ENCODE peak calls at places on chromosomes 4 and X, in five cellular contexts. One of them, this sample, is unnamed.

GRCh38 chrX:139200793-139201192 is 329.7 kb upstream of the F9 start:
- DNase-seq in vagina: no peak
- DNase-seq in adrenal gland: no peak
- DNase-seq in Peyer's patch: no peak
- DNase-seq in H54: no peak
- DNase-seq in this sample: no peak

GRCh38 chr4:112910109-112910736 is 139.2 kb upstream of the ANK2 start:
- DNase-seq in Peyer's patch: no peak
- DNase-seq in vagina: no peak
- DNase-seq in adrenal gland: peak; percentile 14
- DNase-seq in H54: no peak
- DNase-seq in this sample: no peak

GRCh38 chr4:26896636-26897035 is 36.0 kb downstream of the STIM2 start:
- DNase-seq in H54: no peak
- DNase-seq in adrenal gland: no peak
- DNase-seq in Peyer's patch: no peak
- DNase-seq in vagina: no peak
- DNase-seq in this sample: no peak

GRCh38 chr4:104901438-104901837 is 245.2 kb upstream of the TET2 start:
- DNase-seq in adrenal gland: no peak
- DNase-seq in H54: no peak
- DNase-seq in Peyer's patch: no peak
- DNase-seq in vagina: no peak
- DNase-seq in this sample: no peak

GRCh38 chr4:173088144-173088543 is 80.5 kb upstream of the GALNT7 start:
- DNase-seq in adrenal gland: no peak
- DNase-seq in H54: no peak
- DNase-seq in vagina: no peak
- DNase-seq in Peyer's patch: no peak
- DNase-seq in this sample: no peak

GRCh38 chr4:94995684-94996394 is 238.1 kb downstream of the BMPR1B start:
- DNase-seq in adrenal gland: peak; percentile 47
- DNase-seq in H54: no peak
- DNase-seq in vagina: no peak
- DNase-seq in Peyer's patch: no peak
- DNase-seq in this sample: no peak

GRCh38 chr4:76736434-76736833 is 161.5 kb downstream of the SOWAHB start:
- DNase-seq in vagina: no peak
- DNase-seq in adrenal gland: no peak
- DNase-seq in Peyer's patch: no peak
- DNase-seq in H54: no peak
- DNase-seq in this sample: no peak

GRCh38 chrX:9665113-9665512 is 100.5 kb downstream of the GPR143 start:
- DNase-seq in Peyer's patch: no peak
- DNase-seq in H54: no peak
- DNase-seq in vagina: no peak
- DNase-seq in adrenal gland: no peak
- DNase-seq in this sample: no peak

GRCh38 chr4:164009435-164009834 is 514.9 kb downstream of the TMA16 start:
- DNase-seq in H54: no peak
- DNase-seq in vagina: no peak
- DNase-seq in adrenal gland: no peak
- DNase-seq in Peyer's patch: no peak
- DNase-seq in this sample: no peak

GRCh38 chr4:150679018-150679766 is 97.2 kb downstream of the MAB21L2 start:
- DNase-seq in Peyer's patch: no peak
- DNase-seq in vagina: no peak
- DNase-seq in H54: no peak
- DNase-seq in adrenal gland: no peak
- DNase-seq in this sample: no peak

GRCh38 chr4:42708625-42709024 is 51.7 kb upstream of the ATP8A1 start:
- DNase-seq in vagina: no peak
- DNase-seq in H54: no peak
- DNase-seq in adrenal gland: no peak
- DNase-seq in Peyer's patch: no peak
- DNase-seq in this sample: no peak

GRCh38 chrX:13013353-13014110 is 30.9 kb downstream of the FAM9C start:
- DNase-seq in vagina: no peak
- DNase-seq in adrenal gland: peak; percentile 34
- DNase-seq in H54: no peak
- DNase-seq in Peyer's patch: peak; percentile 66
- DNase-seq in this sample: no peak

GRCh38 chr4:84051728-84052127 is 447.4 kb downstream of the NKX6-1 start:
- DNase-seq in Peyer's patch: no peak
- DNase-seq in adrenal gland: no peak
- DNase-seq in H54: no peak
- DNase-seq in vagina: no peak
- DNase-seq in this sample: no peak

GRCh38 chr4:10031663-10032590 is 10.6 kb upstream of the SLC2A9 start:
- DNase-seq in Peyer's patch: no peak
- DNase-seq in adrenal gland: peak; percentile 36
- DNase-seq in vagina: no peak
- DNase-seq in H54: no peak
- DNase-seq in this sample: no peak

GRCh38 chr4:15476396-15476795 is 6.7 kb downstream of the CC2D2A start:
- DNase-seq in adrenal gland: no peak
- DNase-seq in Peyer's patch: no peak
- DNase-seq in vagina: no peak
- DNase-seq in H54: no peak
- DNase-seq in this sample: no peak

GRCh38 chrX:8607326-8607725 is 124.6 kb downstream of the ANOS1 start:
- DNase-seq in adrenal gland: no peak
- DNase-seq in vagina: no peak
- DNase-seq in H54: no peak
- DNase-seq in Peyer's patch: no peak
- DNase-seq in this sample: no peak

GRCh38 chr4:182113774-182114173 is 129.4 kb upstream of the TENM3 start:
- DNase-seq in vagina: no peak
- DNase-seq in H54: no peak
- DNase-seq in adrenal gland: no peak
- DNase-seq in Peyer's patch: no peak
- DNase-seq in this sample: no peak

GRCh38 chr4:128558896-128559669 is 250.4 kb upstream of the JADE1 start:
- DNase-seq in H54: no peak
- DNase-seq in adrenal gland: no peak
- DNase-seq in Peyer's patch: no peak
- DNase-seq in vagina: no peak
- DNase-seq in this sample: no peak

GRCh38 chr4:14336656-14337055 is 665.6 kb upstream of the CPEB2 start:
- DNase-seq in vagina: no peak
- DNase-seq in adrenal gland: no peak
- DNase-seq in Peyer's patch: no peak
- DNase-seq in H54: no peak
- DNase-seq in this sample: no peak

GRCh38 chr4:107757860-107758476 is 37.9 kb upstream of the PAPSS1 start:
- DNase-seq in H54: no peak
- DNase-seq in vagina: no peak
- DNase-seq in adrenal gland: no peak
- DNase-seq in Peyer's patch: no peak
- DNase-seq in this sample: no peak

GRCh38 chr4:37651781-37652377 is 34.3 kb downstream of the RELL1 start:
- DNase-seq in adrenal gland: no peak
- DNase-seq in vagina: no peak
- DNase-seq in Peyer's patch: no peak
- DNase-seq in H54: no peak
- DNase-seq in this sample: no peak

GRCh38 chr4:97235516-97235915 is 907.8 kb downstream of the STPG2 start:
- DNase-seq in H54: no peak
- DNase-seq in vagina: no peak
- DNase-seq in Peyer's patch: no peak
- DNase-seq in adrenal gland: no peak
- DNase-seq in this sample: no peak

GRCh38 chr4:82421796-82422560 is 8.3 kb downstream of the HNRNPDL start:
- DNase-seq in vagina: no peak
- DNase-seq in adrenal gland: no peak
- DNase-seq in Peyer's patch: no peak
- DNase-seq in H54: no peak
- DNase-seq in this sample: no peak
- TF ChIP-seq POLR2A in vagina: no peak
- TF ChIP-seq POLR2A in adrenal gland: no peak
- TF ChIP-seq POLR2A in Peyer's patch: no peak
- TF ChIP-seq POLR2A in H54: no peak
- TF ChIP-seq POLR2A in this sample: peak; percentile 86

DNA sequence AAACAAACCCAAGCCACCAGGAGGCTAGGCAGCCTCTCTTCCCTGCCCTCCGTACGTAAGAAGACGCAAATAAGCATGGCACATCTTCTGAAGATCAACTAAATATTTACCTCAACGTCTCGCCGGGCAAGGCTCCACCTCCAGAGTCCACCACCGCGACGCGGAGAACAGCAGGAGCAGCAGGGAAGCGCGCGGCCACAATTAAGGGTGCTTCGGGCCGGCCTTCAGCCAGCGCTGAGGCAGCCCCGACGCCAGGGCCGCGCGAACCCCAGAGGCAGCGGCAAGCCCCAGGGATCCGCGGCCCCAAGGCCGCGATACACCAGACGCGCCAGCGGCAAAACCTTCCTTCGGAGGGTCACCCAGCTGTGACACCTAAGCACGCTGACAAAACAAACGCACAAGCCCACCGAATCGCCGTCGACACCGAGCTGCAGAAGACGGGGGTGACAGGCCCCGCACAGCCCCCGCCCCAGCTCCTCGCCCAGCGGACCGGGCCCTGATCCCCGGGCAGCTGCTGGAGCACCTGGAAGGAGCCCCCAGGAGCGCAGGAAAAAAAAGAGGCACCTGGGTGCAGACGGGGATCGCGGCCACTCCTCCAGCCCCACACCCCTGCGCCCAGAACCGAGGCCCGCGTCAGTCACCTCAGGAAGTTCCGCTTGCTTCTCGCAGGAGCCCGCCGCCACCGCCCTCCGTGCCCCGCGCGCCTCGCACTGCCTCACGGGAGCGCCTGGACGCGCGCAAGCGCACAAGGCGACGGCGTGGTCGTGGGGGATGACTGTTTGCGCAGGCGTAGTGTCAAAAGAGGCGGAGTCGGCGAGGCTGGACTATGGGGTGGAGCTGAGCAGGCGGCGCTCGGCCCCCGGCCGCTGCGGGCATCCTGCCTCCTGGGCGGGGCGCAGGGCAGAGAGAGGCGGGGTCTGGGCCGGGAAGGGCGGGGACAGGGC is at the start of the genes HAUS3 and POLN:
- DNase-seq in Peyer's patch: peak; percentile 97
- DNase-seq in vagina: peak; percentile 95
- DNase-seq in adrenal gland: peak; percentile 98
- DNase-seq in H54: peak; percentile 93
- DNase-seq in this sample: peak; percentile 97
- TF ChIP-seq POLR2A in Peyer's patch: peak; percentile 84
- TF ChIP-seq POLR2A in vagina: peak; percentile 82
- TF ChIP-seq POLR2A in adrenal gland: peak; percentile 91
- TF ChIP-seq POLR2A in H54: peak; percentile 91
- TF ChIP-seq POLR2A in this sample: peak; percentile 88

GRCh38 chrX:53093748-53094583 is at the start of gene KANTR:
- DNase-seq in Peyer's patch: peak; percentile 83
- DNase-seq in vagina: peak; percentile 96
- DNase-seq in H54: peak; percentile 33
- DNase-seq in adrenal gland: peak; percentile 90
- DNase-seq in this sample: peak; percentile 66
- TF ChIP-seq POLR2A in Peyer's patch: peak; percentile 82
- TF ChIP-seq POLR2A in vagina: peak; percentile 18
- TF ChIP-seq POLR2A in H54: peak; percentile 35
- TF ChIP-seq POLR2A in adrenal gland: peak; percentile 87
- TF ChIP-seq POLR2A in this sample: no peak

GRCh38 chr4:141637565-141637964 is 1.2 kb downstream of the IL15 start:
- DNase-seq in H54: no peak
- DNase-seq in vagina: no peak
- DNase-seq in adrenal gland: no peak
- DNase-seq in Peyer's patch: no peak
- DNase-seq in this sample: no peak

GRCh38 chr4:141635726-141636076 is 682 bp upstream of the IL15 start:
- DNase-seq in adrenal gland: no peak
- DNase-seq in vagina: no peak
- DNase-seq in H54: no peak
- DNase-seq in Peyer's patch: no peak
- DNase-seq in this sample: no peak

GRCh38 chr4:141640692-141641091 is 4.3 kb downstream of the IL15 start:
- DNase-seq in Peyer's patch: no peak
- DNase-seq in adrenal gland: no peak
- DNase-seq in vagina: no peak
- DNase-seq in H54: no peak
- DNase-seq in this sample: no peak

GRCh38 chr4:141636771-141637460 is 533 bp downstream of the IL15 start:
- DNase-seq in H54: peak; percentile 20
- DNase-seq in Peyer's patch: peak; percentile 41
- DNase-seq in vagina: no peak
- DNase-seq in adrenal gland: peak; percentile 52
- DNase-seq in this sample: peak; percentile 33

DNA sequence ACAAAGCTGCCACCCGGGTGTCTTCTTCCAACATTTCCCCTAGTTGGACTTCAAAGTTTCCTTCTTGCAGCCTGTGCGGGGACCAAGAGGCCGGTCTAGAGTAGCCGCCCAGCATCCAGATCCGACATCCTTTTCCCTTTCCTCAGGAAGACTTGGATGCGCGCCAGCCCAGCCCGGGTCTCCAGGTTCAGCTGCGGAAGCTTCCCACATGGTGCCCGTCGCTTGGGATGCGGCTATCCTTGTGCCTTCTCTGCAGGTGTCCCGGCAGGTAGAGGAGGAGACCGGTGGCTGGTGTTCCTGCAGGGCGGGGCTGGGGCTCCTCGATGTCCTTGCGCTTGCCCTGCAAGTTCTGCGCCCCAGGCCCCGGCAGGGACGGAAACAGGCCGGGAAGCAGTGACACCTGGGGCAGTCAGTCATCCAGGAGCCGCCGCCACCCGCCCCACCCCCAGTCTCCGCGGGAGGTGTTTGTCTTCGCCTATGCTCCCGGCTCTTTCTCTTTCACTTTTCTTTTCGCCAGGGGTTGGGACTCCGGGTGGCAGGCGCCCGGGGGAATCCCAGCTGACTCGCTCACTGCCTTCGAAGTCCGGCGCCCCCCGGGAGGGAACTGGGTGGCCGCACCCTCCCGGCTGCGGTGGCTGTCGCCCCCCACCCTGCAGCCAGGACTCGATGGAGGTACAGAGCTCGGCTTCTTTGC is at the start of gene IL15:
- DNase-seq in adrenal gland: peak; percentile 78
- DNase-seq in vagina: no peak
- DNase-seq in Peyer's patch: peak; percentile 79
- DNase-seq in H54: peak; percentile 41
- DNase-seq in this sample: peak; percentile 74
- TF ChIP-seq POLR2A in adrenal gland: no peak
- TF ChIP-seq POLR2A in vagina: no peak
- TF ChIP-seq POLR2A in Peyer's patch: no peak
- TF ChIP-seq POLR2A in H54: no peak
- TF ChIP-seq POLR2A in this sample: peak; percentile 35

GRCh38 chr4:18021470-18021719 is 160 bp downstream of the LCORL start:
- DNase-seq in H54: no peak
- DNase-seq in adrenal gland: no peak
- DNase-seq in vagina: no peak
- DNase-seq in Peyer's patch: no peak
- DNase-seq in this sample: no peak
- TF ChIP-seq POLR2A in H54: no peak
- TF ChIP-seq POLR2A in adrenal gland: peak; percentile 87
- TF ChIP-seq POLR2A in vagina: no peak
- TF ChIP-seq POLR2A in Peyer's patch: no peak
- TF ChIP-seq POLR2A in this sample: no peak